ENCODE peak calls at places on chromosomes 6 and 20, in seven cellular contexts. R is stimulated activated CD4-positive, alpha-beta T cell treated with anti-CD3 and anti-CD28 coated beads, Interleukin-1b, Interleukin-23, amount 100 ng/mL, for 1 hour; D is aorta; L is gastrocnemius medialis; O is iPS-NIHi11; X is NCI-H82; Q is astrocyte of the cerebellum. A is an unnamed sample.

GRCh38 chr20:62550087-62550565 is 74.3 kb upstream of the GATA5 start:
- DNase-seq in R (no peak), D (peak), L (peak), O (peak), X (no peak), Q (no peak), A (no peak)

GRCh38 chr20:12925214-12925755 is 83.5 kb upstream of the SPTLC3 start:
- DNase-seq in R (no peak), D (no peak), L (no peak), O (peak), X (peak), Q (peak), A (no peak)

GRCh38 chr6:133512410-133513016 is 271.4 kb downstream of the EYA4 start:
- DNase-seq in R (no peak), D (no peak), L (peak), O (peak), X (peak), Q (peak), A (no peak)

GRCh38 chr20:40741507-40742106 is 52.6 kb upstream of the MAFB start:
- DNase-seq in R (no peak), D (no peak), L (no peak), O (peak), X (peak), Q (no peak), A (no peak)

GRCh38 chr6:150767585-150768164 is 97.8 kb upstream of the MTHFD1L start:
- DNase-seq in R (no peak), D (no peak), L (no peak), O (no peak), X (no peak), Q (peak), A (peak)

GRCh38 chr6:158174514-158174913 is 6.4 kb downstream of the GTF2H5 start:
- DNase-seq in R (no peak), D (no peak), L (no peak), O (no peak), X (no peak), Q (peak), A (no peak)

GRCh38 chr6:70980800-70981199 is 23.9 kb upstream of the B3GAT2 start:
- DNase-seq in R (no peak), D (no peak), L (no peak), O (no peak), X (peak), Q (no peak), A (no peak)

GRCh38 chr6:166008441-166009369 is 158.9 kb downstream of the TBXT start:
- DNase-seq in R (no peak), D (no peak), L (no peak), O (peak), X (no peak), Q (no peak), A (no peak)

GRCh38 chr20:61274326-61274725 is 22.3 kb downstream of the CDH4 start:
- DNase-seq in R (no peak), D (no peak), L (no peak), O (no peak), X (no peak), Q (no peak), A (no peak)